ENCODE peak calls at places on chromosomes 4 and X, in eight cellular contexts. I is hepatocyte; M is PC-9; E is CD8-positive, alpha-beta memory T cell; V is astrocyte; A is OCI-LY7; W is mammary epithelial cell; B is MG63. Y is an unnamed sample. For H3K36me3, the result is how much of the 10 kb centered on the place peaks cover.

GRCh38 chr4:79987401-79987800 is 85.6 kb downstream of the ANTXR2 start:
- DNase-seq in I (no peak), M (no peak), E (no peak), V (no peak), A (no peak), W (peak), B (no peak), Y (no peak)

GRCh38 chrX:39736219-39737211 is 361.2 kb downstream of the BCOR start:
- DNase-seq in I (no peak), M (no peak), E (no peak), V (peak), A (no peak), W (peak), B (peak), Y (no peak)

GRCh38 chr4:120078216-120078615 is 11.6 kb upstream of the MAD2L1 start:
- DNase-seq in I (no peak), M (no peak), E (no peak), V (peak), A (no peak), W (no peak), B (no peak), Y (no peak)

GRCh38 chr4:98430708-98431403 is 169.7 kb downstream of the RAP1GDS1 start:
- DNase-seq in I (peak), M (peak), E (no peak), V (peak), A (no peak), W (peak), B (peak), Y (peak)

GRCh38 chrX:1444896-1445480 is 7.7 kb downstream of the ASMTL start:
- DNase-seq in I (no peak), M (no peak), E (no peak), V (no peak), A (no peak), W (no peak), B (no peak), Y (no peak)

GRCh38 chr4:169158046-169158445 is 112.7 kb downstream of the SH3RF1 start:
- DNase-seq in I (no peak), M (no peak), E (no peak), V (no peak), A (no peak), W (no peak), B (no peak), Y (no peak)

GRCh38 chr4:3869661-3870566 is 103.7 kb downstream of the ADRA2C start:
- DNase-seq in I (no peak), M (no peak), E (peak), V (no peak), A (no peak), W (no peak), B (peak), Y (no peak)

GRCh38 chr4:55336138-55337034 is 9.7 kb upstream of the SRD5A3 start:
- DNase-seq in I (no peak), M (no peak), E (no peak), V (no peak), A (no peak), W (no peak), B (no peak), Y (no peak)

GRCh38 chr4:184503869-184504300 is 29.5 kb upstream of the IRF2 start:
- DNase-seq in I (no peak), M (no peak), E (no peak), V (peak), A (peak), W (peak), B (peak), Y (no peak)

GRCh38 chr4:109554971-109555370 is 5.1 kb upstream of the MCUB start:
- DNase-seq in I (no peak), M (no peak), E (no peak), V (peak), A (no peak), W (no peak), B (no peak), Y (no peak)

GRCh38 chr4:80070880-80071620 is 2.0 kb downstream of the ANTXR2 start:
- DNase-seq in I (peak), M (no peak), E (no peak), V (peak), A (no peak), W (no peak), B (no peak), Y (no peak)

GRCh38 chr4:29756966-29757365 is 963.2 kb upstream of the PCDH7 start:
- DNase-seq in I (no peak), M (no peak), E (no peak), V (no peak), A (no peak), W (no peak), B (no peak), Y (no peak)

GRCh38 chr4:12729384-12729783 is 754.8 kb downstream of the RAB28 start:
- DNase-seq in I (peak), M (no peak), E (no peak), V (peak), A (peak), W (no peak), B (no peak), Y (no peak)

GRCh38 chrX:1380672-1381233 is 11.2 kb downstream of the SLC25A6 start:
- DNase-seq in I (no peak), M (peak), E (peak), V (no peak), A (no peak), W (no peak), B (no peak), Y (no peak)

GRCh38 chrX:16466640-16467432 is 183.1 kb upstream of the S100G start:
- DNase-seq in I (peak), M (peak), E (no peak), V (peak), A (no peak), W (peak), B (no peak), Y (no peak)

GRCh38 chr4:52102587-52102986 is 51.5 kb downstream of the SPATA18 start:
- DNase-seq in I (no peak), M (no peak), E (no peak), V (peak), A (no peak), W (peak), B (no peak), Y (peak)

GRCh38 chrX:130467936-130468335 is 66.1 kb downstream of the RBMX2 start:
- DNase-seq in I (no peak), M (no peak), E (no peak), V (no peak), A (no peak), W (no peak), B (no peak), Y (no peak)

GRCh38 chr4:56857601-56858301 is 36.2 kb upstream of the SPINK2 start:
- DNase-seq in I (no peak), M (no peak), E (no peak), V (no peak), A (no peak), W (no peak), B (peak), Y (no peak)

GRCh38 chr4:183430317-183430986 is 14.0 kb upstream of the CDKN2AIP start:
- DNase-seq in I (no peak), M (no peak), E (no peak), V (no peak), A (peak), W (no peak), B (no peak), Y (no peak)

GRCh38 chrX:154761977-154762528 is 611 bp upstream of the DKC1 start:
- DNase-seq in I (no peak), M (no peak), E (peak), V (no peak), A (peak), W (no peak), B (no peak), Y (no peak)

GRCh38 chr4:82792912-82793649 is 5.5 kb downstream of the SCD5 start:
- DNase-seq in I (no peak), M (no peak), E (no peak), V (no peak), A (no peak), W (no peak), B (no peak), Y (no peak)

GRCh38 chr4:183586824-183587223 is 72.2 kb downstream of the RWDD4 start:
- DNase-seq in I (no peak), M (no peak), E (no peak), V (no peak), A (no peak), W (no peak), B (no peak), Y (no peak)

GRCh38 chr4:145843148-145843547 is 95.5 kb downstream of the ZNF827 start:
- DNase-seq in I (no peak), M (no peak), E (no peak), V (peak), A (no peak), W (peak), B (peak), Y (no peak)

GRCh38 chr4:106369456-106370060 is 980 bp upstream of the GIMD1 start:
- DNase-seq in I (peak), M (peak), E (no peak), V (peak), A (peak), W (peak), B (peak), Y (peak)

GRCh38 chrX:71107245-71107644 is 705 bp upstream of the CXorf65 start:
- DNase-seq in I (no peak), M (no peak), E (no peak), V (no peak), A (no peak), W (no peak), B (no peak), Y (no peak)

GRCh38 chrX:70444326-70445196 is at the start of gene DLG3:
- DNase-seq in I (peak), M (no peak), E (no peak), V (no peak), A (no peak), W (peak), B (peak), Y (no peak)

GRCh38 chr4:75666299-75666698 is 6.9 kb downstream of the G3BP2 start:
- DNase-seq in I (no peak), M (no peak), E (no peak), V (no peak), A (no peak), W (no peak), B (no peak), Y (no peak)

GRCh38 chr4:75672461-75673026 is 667 bp downstream of the G3BP2 start:
- DNase-seq in I (peak), M (peak), E (peak), V (peak), A (peak), W (peak), B (peak), Y (no peak)

GRCh38 chr4:75673027-75673958 is at the start of gene G3BP2:
- DNase-seq in I (peak), M (peak), E (peak), V (peak), A (peak), W (peak), B (peak), Y (peak)

GRCh38 chr4:75671802-75672421 is 1.3 kb downstream of the G3BP2 start:
- DNase-seq in I (peak), M (no peak), E (no peak), V (no peak), A (no peak), W (no peak), B (no peak), Y (no peak)

GRCh38 chr4:75668596-75668995 is 4.6 kb downstream of the G3BP2 start:
- DNase-seq in I (no peak), M (no peak), E (no peak), V (no peak), A (no peak), W (no peak), B (no peak), Y (no peak)
- H3K4me3 ChIP-seq in I (no peak), M (no peak), E (no peak), V (no peak), A (no peak), W (no peak), B (no peak), Y (no peak)

GRCh38 chr4:40621592-40622512 is 7.8 kb downstream of the RBM47 start:
- DNase-seq in I (peak), M (peak), E (no peak), V (peak), A (peak), W (peak), B (peak), Y (peak)

GRCh38 chr4:40619600-40619999 is 10.1 kb downstream of the RBM47 start:
- DNase-seq in I (no peak), M (no peak), E (no peak), V (no peak), A (no peak), W (no peak), B (no peak), Y (no peak)

GRCh38 chr4:40621229-40621591 is 8.5 kb downstream of the RBM47 start:
- DNase-seq in I (no peak), M (peak), E (no peak), V (no peak), A (peak), W (no peak), B (no peak), Y (no peak)

GRCh38 chr4:40623707-40624106 is 6.0 kb downstream of the RBM47 start:
- DNase-seq in I (no peak), M (no peak), E (no peak), V (no peak), A (no peak), W (no peak), B (no peak), Y (no peak)

DNA sequence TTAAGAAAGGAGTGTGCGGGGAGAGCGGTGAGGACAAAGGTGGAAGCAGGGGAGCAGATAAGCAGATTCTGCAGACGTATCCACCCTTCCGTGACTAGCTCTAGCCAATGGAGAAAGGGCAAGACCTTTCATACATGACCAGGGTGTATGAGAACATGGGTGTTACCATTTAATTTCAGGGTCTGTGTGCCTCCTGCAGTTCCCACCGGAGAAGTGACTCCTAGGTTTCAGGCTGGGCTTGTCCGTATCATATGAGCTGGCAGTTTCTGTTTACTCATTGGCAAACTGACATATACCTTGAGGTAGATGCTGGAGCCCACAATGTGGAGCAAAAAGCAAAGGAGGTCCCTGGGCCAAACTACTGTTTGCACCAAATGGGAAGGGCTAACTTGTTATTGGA is 6.8 kb downstream of the RBM47 start:
- DNase-seq in I (no peak), M (peak), E (no peak), V (no peak), A (no peak), W (peak), B (no peak), Y (no peak)
- H3K36me3 ChIP-seq in I (under half), M (under half), E (under half), V (under half), A (under half), W (under half), B (under half), Y (under half)

DNA sequence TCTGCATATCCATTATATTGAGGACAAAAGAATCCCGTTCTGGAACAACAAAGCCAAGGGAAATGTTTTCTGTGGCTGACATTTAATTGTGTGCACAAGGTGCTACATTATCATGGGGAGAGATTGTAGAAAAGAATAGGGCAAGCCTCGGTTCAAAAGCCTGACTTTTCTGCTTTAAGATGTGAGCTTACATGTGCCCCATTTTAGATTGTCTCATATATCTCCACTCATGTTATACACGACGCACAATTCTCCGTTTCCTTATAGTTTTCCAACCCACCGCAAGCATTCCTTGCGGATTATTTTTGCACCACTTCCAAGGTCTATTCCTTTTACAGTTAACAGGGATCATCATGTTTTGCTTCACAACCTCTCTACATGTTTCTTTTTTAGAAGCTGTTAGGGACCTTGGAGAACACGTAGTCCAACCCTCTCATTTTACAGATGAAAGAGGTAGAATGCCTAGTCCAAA is 99.6 kb upstream of the MAML3 start:
- DNase-seq in I (no peak), M (no peak), E (no peak), V (no peak), A (no peak), W (no peak), B (no peak), Y (no peak)
- H3K4me3 ChIP-seq in I (no peak), M (peak), E (no peak), V (no peak), A (peak), W (no peak), B (no peak), Y (no peak)

GRCh38 chr4:8335848-8336247 is 66.3 kb downstream of the HTRA3 start:
- DNase-seq in I (no peak), M (no peak), E (no peak), V (no peak), A (no peak), W (no peak), B (no peak), Y (no peak)
- H3K36me3 ChIP-seq in I (under half), M (under half), E (under half), V (under half), A (under half), W (under half), B (under half), Y (under half)

GRCh38 chr4:101192244-101192643 is 155.1 kb downstream of the PPP3CA start:
- DNase-seq in I (no peak), M (no peak), E (no peak), V (no peak), A (no peak), W (no peak), B (no peak), Y (no peak)
- H3K4me3 ChIP-seq in I (no peak), M (no peak), E (no peak), V (no peak), A (no peak), W (no peak), B (no peak), Y (no peak)